ENCODE peak calls at places on chromosomes 6 and 20, in nine cellular contexts. O is substantia nigra; V is tibial artery; M is testis; G is stimulated activated CD8-positive, alpha-beta memory T cell treated with anti-CD3 and anti-CD28 coated beads, Interleukin-12 subunit alpha, Interleukin-12 subunit beta, amount 100 ng/mL, for 4 hours; Y is amygdala; N is activated naive CD8-positive, alpha-beta T cell treated with anti-CD3 and anti-CD28 coated beads, Interleukin-2, amount 50 U/mL, for 24 hours; H is germinal center; C is stimulated activated CD4-positive, alpha-beta T cell treated with anti-CD3 and anti-CD28 coated beads, Interleukin-15, amount 100 ng/mL, for 1 hour. D is an unnamed sample.
A peak's percentile ranks its signal among the peaks of the same experiment; 100 is the strongest.

GRCh38 chr20:36565520-36565919 is 7.9 kb upstream of the TGIF2 start:
- DNase-seq in O (no peak), V (no peak), M (no peak), G (no peak), Y (no peak), N (no peak), H (no peak), C (no peak), D (no peak)

GRCh38 chr6:133778414-133778813 is 110.5 kb upstream of the TCF21 start:
- DNase-seq in O (no peak), V (no peak), M (no peak), G (no peak), Y (no peak), N (no peak), H (no peak), C (no peak), D (no peak)

GRCh38 chr6:135088818-135089809 is 34.5 kb upstream of the HBS1L start:
- DNase-seq in O (no peak), V (no peak), M (no peak), G (no peak), Y (no peak), N (peak; percentile 42), H (peak; percentile 32), C (no peak), D (no peak)

GRCh38 chr20:42430059-42430458 is 759.6 kb downstream of the PTPRT start:
- DNase-seq in O (no peak), V (no peak), M (no peak), G (no peak), Y (no peak), N (no peak), H (no peak), C (no peak), D (no peak)

GRCh38 chr20:1094706-1095220 is 23.6 kb upstream of the PSMF1 start:
- DNase-seq in O (no peak), V (no peak), M (no peak), G (no peak), Y (no peak), N (no peak), H (no peak), C (no peak), D (no peak)

GRCh38 chr6:164303092-164304007 is 888.8 kb downstream of the QKI start:
- DNase-seq in O (no peak), V (peak; percentile 32), M (no peak), G (no peak), Y (no peak), N (no peak), H (no peak), C (no peak), D (no peak)

GRCh38 chr6:42791706-42792320 is 10.0 kb downstream of the BICRAL start:
- DNase-seq in O (no peak), V (no peak), M (no peak), G (no peak), Y (no peak), N (no peak), H (no peak), C (no peak), D (no peak)

GRCh38 chr6:1381397-1382330 is 7.7 kb upstream of the FOXF2 start:
- DNase-seq in O (no peak), V (no peak), M (peak; percentile 69), G (peak; percentile 26), Y (no peak), N (peak; percentile 76), H (peak; percentile 47), C (peak; percentile 10), D (no peak)

GRCh38 chr6:99270852-99271251 is 78.6 kb downstream of the FAXC start:
- DNase-seq in O (no peak), V (no peak), M (no peak), G (no peak), Y (no peak), N (no peak), H (no peak), C (no peak), D (no peak)

GRCh38 chr20:21505161-21505809 is 8.6 kb downstream of the NKX2-2 start:
- DNase-seq in O (no peak), V (peak; percentile 52), M (peak; percentile 87), G (peak; percentile 54), Y (peak; percentile 34), N (peak; percentile 91), H (peak; percentile 77), C (peak; percentile 46), D (no peak)

GRCh38 chr20:61576372-61576771 is 324.3 kb downstream of the CDH4 start:
- DNase-seq in O (no peak), V (no peak), M (no peak), G (no peak), Y (no peak), N (no peak), H (no peak), C (no peak), D (no peak)

GRCh38 chr20:41221614-41222218 is 84.4 kb downstream of the PLCG1 start:
- DNase-seq in O (no peak), V (no peak), M (no peak), G (no peak), Y (peak; percentile 62), N (no peak), H (no peak), C (no peak), D (no peak)

D was measured in smooth muscle cell of the brain vasculature.